ENCODE peak calls at places on chromosomes 12 and 14, in six cellular contexts. Z, M, R, O, U and Q are unnamed samples.

GRCh38 chr14:99389171-99389826 is 91.4 kb downstream of the SETD3 start:
- DNase-seq in R (no peak), O (no peak), U (peak), M (no peak), Z (peak), Q (no peak)

GRCh38 chr12:45789025-45789424 is 59.5 kb downstream of the ARID2 start:
- DNase-seq in U (no peak), R (no peak), O (no peak), M (no peak), Z (no peak), Q (no peak)

GRCh38 chr12:9741726-9742125 is 8.8 kb upstream of the CLECL1 start:
- DNase-seq in Z (peak), R (no peak), M (no peak), U (peak), O (no peak), Q (no peak)

GRCh38 chr12:100656806-100657205 is 83.3 kb downstream of the GAS2L3 start:
- DNase-seq in U (no peak), M (no peak), Z (no peak), R (no peak), O (no peak), Q (no peak)

GRCh38 chr12:86837246-86837645 is 581.1 kb upstream of the MGAT4C start:
- DNase-seq in Z (no peak), M (no peak), U (no peak), R (no peak), O (no peak), Q (no peak)

GRCh38 chr12:50425859-50426258 is 25.2 kb downstream of the LARP4 start:
- DNase-seq in Z (no peak), O (no peak), U (no peak), M (no peak), R (no peak), Q (no peak)

GRCh38 chr12:2287151-2287550 is 234.4 kb downstream of the CACNA1C start:
- DNase-seq in U (no peak), O (no peak), Z (no peak), M (no peak), R (no peak), Q (no peak)

GRCh38 chr14:24927809-24928208 is 122.1 kb downstream of the STXBP6 start:
- DNase-seq in Z (no peak), U (no peak), R (no peak), M (no peak), O (no peak), Q (no peak)

GRCh38 chr14:81430284-81430683 is 30.2 kb upstream of the STON2 start:
- DNase-seq in O (no peak), U (no peak), Z (no peak), M (no peak), R (no peak), Q (no peak)

GRCh38 chr14:90281261-90281660 is 24.9 kb downstream of the PSMC1 start:
- DNase-seq in Z (no peak), O (no peak), M (peak), R (no peak), U (no peak), Q (peak)

GRCh38 chr14:22147716-22148115 is 441.3 kb downstream of the DAD1 start:
- DNase-seq in M (no peak), O (no peak), U (no peak), Z (no peak), R (no peak), Q (no peak)

GRCh38 chr14:105335735-105336476 is 21.4 kb downstream of the PACS2 start:
- DNase-seq in U (no peak), R (peak), M (no peak), O (peak), Z (peak), Q (no peak)

GRCh38 chr12:30440826-30441602 is 254.7 kb downstream of the IPO8 start:
- DNase-seq in R (no peak), U (no peak), O (no peak), Z (no peak), M (no peak), Q (no peak)

GRCh38 chr12:12759234-12759915 is 26.1 kb upstream of the APOLD1 start:
- DNase-seq in Z (no peak), U (no peak), R (no peak), M (no peak), O (no peak), Q (no peak)

GRCh38 chr12:43696154-43696553 is 62.4 kb downstream of the PUS7L start:
- DNase-seq in Z (no peak), U (no peak), R (no peak), M (no peak), O (no peak), Q (no peak)

GRCh38 chr14:69685716-69686115 is 74.3 kb downstream of the SUSD6 start:
- DNase-seq in R (peak), O (peak), M (peak), U (peak), Z (peak), Q (no peak)

GRCh38 chr12:90061834-90062233 is 353.2 kb upstream of the ATP2B1 start:
- DNase-seq in R (no peak), M (no peak), O (no peak), U (no peak), Z (no peak), Q (peak)

GRCh38 chr12:122944588-122944987 is 21.7 kb downstream of the ABCB9 start:
- DNase-seq in R (no peak), U (peak), O (no peak), Z (peak), M (no peak), Q (peak)

GRCh38 chr14:76778546-76779215 is 17.4 kb downstream of the VASH1 start:
- DNase-seq in M (no peak), O (no peak), R (no peak), U (no peak), Z (no peak), Q (no peak)

GRCh38 chr12:98974767-98975381 is 329.8 kb downstream of the APAF1 start:
- DNase-seq in O (no peak), M (no peak), R (no peak), Z (no peak), U (no peak), Q (no peak)

GRCh38 chr12:74286254-74286653 is 251.4 kb upstream of the ATXN7L3B start:
- DNase-seq in R (no peak), U (no peak), M (no peak), O (no peak), Z (no peak), Q (no peak)

GRCh38 chr12:24111591-24111990 is 162.1 kb upstream of the SOX5 start:
- DNase-seq in U (no peak), O (no peak), Z (no peak), R (no peak), M (peak), Q (peak)

GRCh38 chr12:11991604-11992003 is 79.1 kb upstream of the BCL2L14 start:
- DNase-seq in U (no peak), O (no peak), M (no peak), R (no peak), Z (no peak), Q (no peak)

GRCh38 chr14:21652209-21652808 is 1.3 kb upstream of the OR4E2 start:
- DNase-seq in O (no peak), M (no peak), R (no peak), U (peak), Z (no peak), Q (no peak)

DNA sequence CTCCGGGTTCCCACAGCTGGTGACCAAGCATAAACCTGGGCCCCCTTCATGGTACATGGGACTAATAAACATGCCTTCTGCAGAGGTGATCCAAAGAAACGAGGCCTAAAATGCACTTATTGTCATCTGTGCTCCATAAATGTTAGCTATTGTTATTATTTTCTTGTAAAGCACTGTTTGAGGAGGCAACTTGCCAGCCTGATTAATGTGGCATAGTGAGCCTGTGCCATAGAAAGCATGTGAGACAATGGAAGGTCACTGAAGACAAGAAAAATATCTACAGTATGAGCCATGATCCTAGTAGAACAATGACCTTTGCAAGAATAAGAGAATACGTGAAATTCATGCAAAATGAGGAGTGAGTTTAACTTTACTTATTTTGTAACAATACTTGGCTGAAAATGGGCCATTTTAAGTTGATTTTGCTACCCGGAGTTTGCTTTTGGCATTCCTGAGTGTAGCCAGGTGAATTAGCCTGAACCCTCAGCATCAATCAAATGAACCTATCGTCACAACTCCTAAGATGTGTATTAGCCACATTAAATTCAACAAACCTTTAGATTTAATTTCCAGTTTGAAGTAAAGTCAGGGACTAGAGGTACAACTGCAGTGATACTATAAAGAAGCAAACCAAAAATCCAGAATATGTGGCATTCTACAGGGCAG is 52.2 kb downstream of the CPM start:
- DNase-seq in M (no peak), Z (no peak), U (no peak), R (no peak), O (no peak), Q (no peak)
- H3K4me3 ChIP-seq in M (no peak), Z (no peak), U (no peak), R (no peak), O (no peak), Q (no peak)

GRCh38 chr14:93079321-93079720 is 36.4 kb downstream of the ITPK1 start:
- DNase-seq in O (peak), Z (no peak), U (no peak), R (no peak), M (no peak), Q (no peak)
- TF ChIP-seq CTCF in O (no peak), Z (no peak), U (no peak), R (no peak), M (no peak), Q (peak)

DNA sequence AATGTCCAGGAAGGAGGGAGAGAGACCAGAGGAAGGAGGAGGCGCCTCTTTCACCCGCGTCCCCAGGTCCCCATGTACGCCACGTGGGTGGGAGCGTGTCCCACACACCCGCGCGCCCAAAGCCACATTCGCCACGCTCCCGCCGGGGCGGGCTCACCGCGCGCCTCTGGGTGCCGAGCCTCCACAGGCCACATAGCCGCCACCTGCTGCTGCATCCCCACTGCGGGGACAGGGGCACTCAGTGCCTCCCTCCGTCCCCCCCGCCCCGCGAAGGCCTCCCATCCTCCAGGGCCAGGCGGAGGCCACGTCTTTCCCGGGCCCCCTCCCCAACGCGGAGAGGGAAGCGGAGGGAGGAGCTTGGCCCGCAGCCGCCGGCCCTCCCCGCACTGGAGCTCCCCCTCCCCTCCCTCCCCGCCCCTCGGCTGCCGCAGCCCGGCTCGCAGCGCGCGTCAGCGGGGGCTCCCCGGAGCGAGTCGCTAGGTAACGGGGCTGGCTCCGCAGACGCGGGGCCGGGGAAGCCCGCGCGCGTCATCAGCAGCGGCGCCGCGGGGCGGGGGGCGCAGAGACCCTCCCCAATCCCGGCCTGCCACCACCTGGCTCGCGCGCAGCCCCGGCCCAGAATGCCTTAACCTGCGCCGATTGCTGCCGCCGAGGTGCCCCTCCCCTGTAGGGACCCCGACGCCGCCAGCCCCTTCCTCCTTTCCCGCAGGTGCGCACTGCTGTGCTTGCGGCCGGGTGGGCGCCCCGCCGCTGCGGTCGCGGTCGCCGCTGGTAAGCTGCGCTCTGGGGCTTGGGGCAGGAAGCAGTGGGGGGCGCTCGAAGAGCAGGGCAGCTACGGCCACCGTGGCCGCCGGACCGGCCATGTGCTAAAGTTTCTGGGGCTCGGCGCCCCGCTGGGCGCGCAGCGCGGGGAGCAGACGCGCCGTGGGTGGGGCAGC is 532 bp upstream of the TUNAR start:
- DNase-seq in U (no peak), M (no peak), Z (no peak), O (peak), R (no peak), Q (no peak)
- H3K4me3 ChIP-seq in U (no peak), M (peak), Z (no peak), O (no peak), R (peak), Q (no peak)

DNA sequence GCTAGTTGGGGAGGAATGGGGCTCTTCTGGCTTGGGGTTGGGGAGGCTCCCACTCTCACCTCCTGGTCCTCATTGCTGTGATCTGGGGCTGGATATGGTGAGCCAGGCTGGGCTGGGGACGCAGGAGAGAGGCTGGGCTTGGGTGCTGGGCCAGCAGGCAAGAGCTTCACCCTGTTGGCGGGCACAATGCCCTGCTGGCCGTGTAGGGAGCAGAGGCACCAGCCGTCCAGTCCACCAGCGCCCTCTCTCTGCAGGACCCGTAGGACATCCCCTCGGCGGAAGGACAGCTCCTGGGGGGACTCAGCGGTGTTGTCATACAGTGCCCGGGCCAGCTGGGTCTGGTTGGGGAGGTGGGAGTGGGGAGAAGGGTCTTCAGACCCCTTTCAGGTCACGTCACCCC is 4.5 kb downstream of the EFS start:
- DNase-seq in R (no peak), M (no peak), O (peak), Z (no peak), U (no peak), Q (no peak)
- TF ChIP-seq CTCF in R (peak), M (peak), O (no peak), Z (no peak), U (no peak), Q (no peak)